ENCODE peak calls at places on chromosomes 12 and 14, in six cellular contexts. C is left ventricle myocardium inferior, U is RWPE1, S is cardiac fibroblast, M is lung, R is right lobe of liver. B is an unnamed sample.

GRCh38 chr14:103522028-103522581 is 525 bp downstream of the CKB start:
- DNase-seq in U (no peak), C (peak), M (no peak), S (no peak), R (no peak), B (no peak)

GRCh38 chr14:31955941-31956579 is 121.0 kb upstream of the ARHGAP5 start:
- DNase-seq in U (no peak), S (peak), M (no peak), C (no peak), R (no peak), B (no peak)

GRCh38 chr14:73258845-73259611 is 21.7 kb downstream of the PAPLN start:
- DNase-seq in M (no peak), U (no peak), S (no peak), C (no peak), R (no peak), B (no peak)

GRCh38 chr12:47812797-47813490 is 6.8 kb downstream of the HDAC7 start:
- DNase-seq in U (peak), S (peak), C (peak), R (peak), M (peak), B (peak)

GRCh38 chr12:115320967-115321366 is 637.0 kb upstream of the TBX3 start:
- DNase-seq in R (no peak), S (no peak), U (no peak), M (no peak), C (peak), B (no peak)

GRCh38 chr14:90388437-90388836 is 8.4 kb upstream of the CALM1 start:
- DNase-seq in M (no peak), U (peak), C (no peak), R (no peak), S (peak), B (no peak)

GRCh38 chr14:96858643-96859042 is 61.5 kb downstream of the VRK1 start:
- DNase-seq in R (no peak), C (no peak), S (no peak), M (no peak), U (no peak), B (no peak)

GRCh38 chr12:120006248-120006975 is 17.4 kb downstream of the BICDL1 start:
- DNase-seq in U (no peak), M (no peak), S (no peak), R (no peak), C (no peak), B (no peak)

GRCh38 chr14:70886421-70887206 is 20.6 kb upstream of the PCNX1 start:
- DNase-seq in M (no peak), C (no peak), U (no peak), S (no peak), R (no peak), B (no peak)

GRCh38 chr12:119157528-119157927 is 21.2 kb upstream of the HSPB8 start:
- DNase-seq in M (no peak), C (peak), S (no peak), R (no peak), U (no peak), B (no peak)

GRCh38 chr12:58668233-58668632 is 252.1 kb downstream of the LRIG3 start:
- DNase-seq in R (no peak), U (no peak), C (no peak), M (no peak), S (no peak), B (no peak)

GRCh38 chr12:89861086-89861485 is 152.4 kb upstream of the ATP2B1 start:
- DNase-seq in R (no peak), M (no peak), S (no peak), U (no peak), C (no peak), B (no peak)

GRCh38 chr12:42865282-42865681 is 275.7 kb upstream of the PRICKLE1 start:
- DNase-seq in M (no peak), S (no peak), C (no peak), R (no peak), U (no peak), B (no peak)
- TF ChIP-seq CTCF in M (no peak), S (no peak), C (no peak), R (no peak), U (no peak), B (no peak)

GRCh38 chr14:22434030-22434429 is 155.0 kb downstream of the DAD1 start:
- DNase-seq in R (no peak), U (no peak), M (no peak), S (no peak), C (no peak), B (no peak)
- TF ChIP-seq CTCF in R (no peak), U (no peak), M (no peak), S (no peak), C (no peak), B (no peak)

DNA sequence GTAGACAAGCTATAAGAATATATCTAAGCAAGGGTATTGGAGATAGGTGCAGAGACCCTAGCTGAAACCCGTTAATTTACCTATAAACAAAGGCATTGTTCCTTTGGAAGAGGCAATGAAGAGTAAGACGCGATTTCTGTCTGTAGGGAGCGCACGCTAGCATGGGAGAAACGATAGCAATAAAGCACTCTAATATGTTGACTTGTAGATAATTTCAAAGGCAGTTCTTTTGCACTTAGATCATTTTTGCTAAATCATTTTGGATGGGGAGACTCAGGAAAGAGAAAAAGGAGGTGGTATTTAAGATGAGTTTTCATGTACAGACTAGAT is 648 bp downstream of the CCDC77 start:
- DNase-seq in M (no peak), C (no peak), U (no peak), S (peak), R (no peak), B (peak)
- TF ChIP-seq CTCF in M (no peak), C (no peak), U (peak), S (peak), R (no peak), B (no peak)

GRCh38 chr12:75364918-75365317 is 26.0 kb upstream of the GLIPR1L2 start:
- DNase-seq in U (no peak), R (no peak), M (no peak), S (peak), C (no peak), B (no peak)
- TF ChIP-seq CTCF in U (no peak), R (no peak), M (no peak), S (no peak), C (no peak), B (no peak)

DNA sequence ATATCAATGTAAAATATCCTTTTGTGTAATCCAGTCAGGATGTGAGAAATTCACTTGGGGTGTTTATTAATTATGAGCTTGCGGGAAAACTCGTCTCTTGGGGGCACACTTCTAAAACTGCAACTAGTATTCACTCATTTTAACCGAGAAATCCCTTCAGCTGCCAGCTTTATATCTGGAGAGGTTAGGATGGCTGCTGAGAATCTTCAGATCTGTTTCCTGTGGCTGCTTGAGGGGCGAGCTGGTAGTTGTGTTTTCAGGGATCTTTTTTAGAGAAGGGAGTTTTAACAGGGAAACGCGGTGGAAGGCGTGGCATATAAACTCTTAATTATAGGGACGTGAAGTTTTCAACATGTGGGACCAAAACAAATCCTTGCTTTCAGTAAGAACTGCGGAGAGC is 833 bp downstream of the PPFIBP1 start:
- DNase-seq in R (no peak), S (peak), C (no peak), U (peak), M (no peak), B (no peak)
- TF ChIP-seq CTCF in R (peak), S (no peak), C (no peak), U (no peak), M (no peak), B (no peak)

GRCh38 chr12:53383258-53383657 is 3.3 kb downstream of the SP1 start:
- DNase-seq in C (no peak), M (no peak), U (no peak), S (no peak), R (no peak), B (no peak)

GRCh38 chr12:53380104-53380796 is at the start of gene SP1:
- DNase-seq in C (peak), S (peak), R (peak), U (peak), M (peak), B (peak)

GRCh38 chr12:53379389-53380103 is 430 bp upstream of the SP1 start:
- DNase-seq in M (peak), S (peak), R (peak), U (peak), C (peak), B (peak)

GRCh38 chr12:53380797-53381738 is 1.1 kb downstream of the SP1 start:
- DNase-seq in R (no peak), U (no peak), S (peak), M (no peak), C (no peak), B (no peak)

GRCh38 chr12:53381739-53382630 is 2.0 kb downstream of the SP1 start:
- DNase-seq in R (no peak), C (peak), S (peak), U (peak), M (no peak), B (peak)
- TF ChIP-seq CTCF in R (peak), C (peak), S (peak), U (peak), M (peak), B (no peak)

DNA sequence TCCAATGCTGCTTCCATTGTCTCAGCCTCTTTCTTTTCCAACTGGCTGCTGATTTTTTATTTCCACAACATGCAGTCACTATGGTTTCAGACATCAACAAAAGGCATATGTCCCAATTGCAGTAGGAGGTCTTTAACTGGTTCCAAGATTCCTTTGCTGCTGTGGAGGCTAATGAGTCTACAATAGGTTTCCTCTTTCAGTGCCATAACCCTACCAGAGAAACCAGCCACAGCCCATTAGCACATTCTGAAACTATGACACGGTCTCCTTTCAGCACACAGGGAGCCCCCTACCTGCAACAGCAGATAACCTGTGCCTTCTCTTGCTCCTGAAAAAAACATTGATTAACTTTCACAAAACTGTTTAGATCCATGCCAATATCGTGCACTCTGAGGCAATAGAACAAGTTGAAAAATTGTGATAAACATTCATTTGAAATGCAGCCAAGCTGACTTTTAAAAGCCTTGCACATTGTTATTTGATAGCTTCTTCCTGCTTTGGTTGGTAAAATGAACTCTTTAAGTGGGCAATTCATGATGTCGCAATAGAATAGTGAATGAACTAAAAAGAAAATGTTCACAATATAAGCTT is 32.4 kb downstream of the PLEKHG7 start:
- DNase-seq in S (peak), C (no peak), U (peak), R (no peak), M (no peak), B (peak)
- TF ChIP-seq CTCF in S (no peak), C (peak), U (no peak), R (no peak), M (no peak), B (no peak)

B was measured in Calu3.